ENCODE peak calls at places on chromosomes 2 and 18, in eight cellular contexts. P is dorsolateral prefrontal cortex, W is NCI-H1436, Y is omental fat pad, F is glutamatergic neuron, Z is DMS153, I is SK-MEL-5, L is M059J. B is an unnamed sample.

GRCh38 chr2:169476459-169476858 is 2.8 kb upstream of the BBS5 start:
- DNase-seq in Y (no peak), I (no peak), F (no peak), W (no peak), L (peak), Z (peak), P (no peak), B (no peak)

GRCh38 chr2:15009681-15010080 is 377.2 kb downstream of the LRATD1 start:
- DNase-seq in F (no peak), P (no peak), Z (no peak), L (no peak), I (no peak), Y (no peak), W (no peak), B (no peak)

GRCh38 chr2:134402385-134402784 is 148.5 kb downstream of the MGAT5 start:
- DNase-seq in P (no peak), W (no peak), Z (no peak), F (no peak), I (no peak), L (no peak), Y (no peak), B (no peak)

GRCh38 chr18:74082476-74083070 is 65.1 kb downstream of the FBXO15 start:
- DNase-seq in P (peak), I (peak), L (peak), Z (peak), W (peak), Y (no peak), F (peak), B (no peak)

GRCh38 chr2:160197587-160197986 is 2.5 kb downstream of the ITGB6 start:
- DNase-seq in F (no peak), L (no peak), Z (no peak), P (no peak), Y (no peak), I (no peak), W (no peak), B (no peak)

GRCh38 chr2:118774458-118775133 is 72.9 kb downstream of the EN1 start:
- DNase-seq in P (no peak), L (peak), Z (no peak), I (peak), Y (peak), F (peak), W (peak), B (peak)

GRCh38 chr2:239316562-239317465 is 84.0 kb downstream of the HDAC4 start:
- DNase-seq in W (no peak), Y (peak), I (no peak), L (no peak), P (peak), Z (no peak), F (no peak), B (no peak)

GRCh38 chr2:149098722-149099121 is 60.2 kb downstream of the LYPD6B start:
- DNase-seq in Z (peak), Y (no peak), F (no peak), I (no peak), W (no peak), L (peak), P (no peak), B (no peak)

GRCh38 chr2:191218292-191218898 is 26.8 kb upstream of the MYO1B start:
- DNase-seq in P (no peak), I (peak), Z (no peak), Y (no peak), F (peak), W (peak), L (peak), B (peak)

GRCh38 chr2:104852161-104852689 is 1.7 kb upstream of the POU3F3 start:
- DNase-seq in F (peak), L (no peak), W (no peak), I (no peak), Y (no peak), P (peak), Z (peak), B (peak)

GRCh38 chr18:44678725-44679055 is 2.0 kb upstream of the SETBP1 start:
- DNase-seq in W (no peak), L (no peak), Y (no peak), P (no peak), Z (no peak), I (no peak), F (no peak), B (no peak)

GRCh38 chr18:68417166-68417776 is 297.6 kb downstream of the TMX3 start:
- DNase-seq in F (no peak), P (no peak), Z (no peak), I (no peak), L (no peak), W (peak), Y (no peak), B (no peak)

GRCh38 chr2:109129356-109129920 is 433 bp downstream of the SH3RF3 start:
- DNase-seq in W (no peak), Z (no peak), I (no peak), L (peak), P (no peak), F (peak), Y (no peak), B (peak)